ENCODE peak calls at places on chromosomes 1 and 21, in four cellular contexts. S is Kasumi-1; J is T-helper 2 cell treated with Interferon-gamma antibody and Interleukin-4, amounts not matched to agents 5 μg/mL and 100 μg/mL, for 36 hours; I is stromal cell of bone marrow. D is an unnamed sample.

GRCh38 chr1:226882631-226883409 is 12.4 kb downstream of the PSEN2 start:
- DNase-seq in S (no peak), J (peak), I (no peak), D (peak)

GRCh38 chr1:2322593-2323295 is 68.6 kb downstream of the MORN1 start:
- DNase-seq in J (no peak), I (peak), S (no peak), D (no peak)

GRCh38 chr1:37811027-37811655 is 3.1 kb upstream of the YRDC start:
- DNase-seq in J (peak), I (peak), S (peak), D (peak)

GRCh38 chr1:229223498-229223897 is 47.4 kb upstream of the RAB4A start:
- DNase-seq in I (no peak), J (no peak), S (no peak), D (no peak)

GRCh38 chr1:80248886-80249285 is 1242.4 kb upstream of the ADGRL4 start:
- DNase-seq in J (no peak), I (peak), S (no peak), D (no peak)

GRCh38 chr1:1073743-1074587 is at the start of gene RNF223:
- DNase-seq in I (no peak), J (no peak), S (no peak), D (no peak)

GRCh38 chr1:245996806-245997205 is 510.3 kb downstream of the SMYD3 start:
- DNase-seq in S (no peak), I (no peak), J (no peak), D (no peak)

GRCh38 chr1:92169606-92170005 is 48.1 kb upstream of the C1orf146 start:
- DNase-seq in S (no peak), J (no peak), I (no peak), D (no peak)

GRCh38 chr1:4271338-4271998 is 371.4 kb upstream of the C1orf174 start:
- DNase-seq in J (no peak), S (no peak), I (no peak), D (no peak)

GRCh38 chr1:200314085-200314750 is 95.6 kb downstream of the ZNF281 start:
- DNase-seq in J (no peak), I (no peak), S (no peak), D (no peak)

GRCh38 chr1:16047791-16048475 is 4.4 kb downstream of the CLCNKB start:
- DNase-seq in I (no peak), J (no peak), S (no peak), D (no peak)

GRCh38 chr1:95146637-95147036 is 29.5 kb downstream of the TLCD4 start:
- DNase-seq in J (no peak), I (no peak), S (no peak), D (no peak)

GRCh38 chr1:41341365-41341683 is 19.9 kb upstream of the FOXO6 start:
- DNase-seq in I (no peak), S (no peak), J (no peak), D (no peak)

GRCh38 chr21:38815060-38815405 is 9.3 kb downstream of the ETS2 start:
- DNase-seq in J (no peak), S (no peak), I (no peak), D (no peak)

GRCh38 chr1:214331827-214332423 is 51.0 kb downstream of the SMYD2 start:
- DNase-seq in S (peak), J (peak), I (no peak), D (peak)

GRCh38 chr1:53160924-53161378 is 18.5 kb upstream of the SLC1A7 start:
- DNase-seq in I (no peak), S (no peak), J (no peak), D (no peak)

GRCh38 chr1:227776277-227776676 is 39.2 kb upstream of the PRSS38 start:
- DNase-seq in J (no peak), S (no peak), I (no peak), D (no peak)

GRCh38 chr1:90488451-90488850 is 228.7 kb downstream of the BARHL2 start:
- DNase-seq in S (no peak), J (no peak), I (peak), D (no peak)

GRCh38 chr1:214006845-214007244 is 19.1 kb downstream of the PROX1 start:
- DNase-seq in I (no peak), J (no peak), S (no peak), D (no peak)

GRCh38 chr1:67889940-67890567 is 56.8 kb upstream of the GNG12 start:
- DNase-seq in I (peak), S (peak), J (peak), D (peak)

GRCh38 chr1:64280001-64280400 is 76.6 kb downstream of the UBE2U start:
- DNase-seq in I (no peak), J (no peak), S (no peak), D (no peak)

GRCh38 chr1:230240446-230241076 is 173.5 kb downstream of the GALNT2 start:
- DNase-seq in J (no peak), I (no peak), S (no peak), D (no peak)

GRCh38 chr1:51484591-51484990 is 34.5 kb downstream of the EPS15 start:
- DNase-seq in J (no peak), I (no peak), S (no peak), D (no peak)

GRCh38 chr1:17861685-17862084 is 106.6 kb downstream of the ACTL8 start:
- DNase-seq in S (no peak), J (no peak), I (no peak), D (peak)

GRCh38 chr1:241408170-241408569 is 51.2 kb upstream of the RGS7 start:
- DNase-seq in S (peak), J (no peak), I (peak), D (peak)

GRCh38 chr1:62735491-62736171 is 47.4 kb upstream of the DOCK7 start:
- DNase-seq in J (no peak), I (no peak), S (no peak), D (peak)

GRCh38 chr1:15417365-15417934 is 7.8 kb downstream of the EFHD2 start:
- DNase-seq in J (peak), S (peak), I (no peak), D (peak)

GRCh38 chr1:150106331-150106730 is 38.8 kb downstream of the VPS45 start:
- DNase-seq in S (no peak), J (peak), I (no peak), D (no peak)

GRCh38 chr1:207903767-207904166 is 7.2 kb downstream of the CD34 start:
- DNase-seq in J (no peak), S (no peak), I (no peak), D (no peak)

GRCh38 chr1:32539584-32540571 is 651 bp downstream of the ZBTB8A start:
- DNase-seq in I (peak), S (peak), J (peak), D (peak)

GRCh38 chr1:245873883-245874671 is 633.0 kb downstream of the SMYD3 start:
- DNase-seq in J (no peak), I (no peak), S (no peak), D (no peak)

GRCh38 chr1:3051270-3052268 is 17.4 kb upstream of the PRDM16 start:
- DNase-seq in S (no peak), J (no peak), I (no peak), D (no peak)

GRCh38 chr1:17665950-17666720 is 89.0 kb upstream of the ACTL8 start:
- DNase-seq in S (no peak), J (no peak), I (no peak), D (no peak)